ENCODE peak calls at places on chromosome X, in four cellular contexts. Y, T, L and R are unnamed samples.

GRCh38 chrX:121570072-121570841 is 522.8 kb downstream of the GLUD2 start:
- DNase-seq in L (no peak), T (no peak), Y (no peak), R (no peak)

GRCh38 chrX:16885628-16886027 is 15.5 kb upstream of the RBBP7 start:
- DNase-seq in L (no peak), T (no peak), Y (no peak), R (no peak)

GRCh38 chrX:121179972-121180371 is 132.6 kb downstream of the GLUD2 start:
- DNase-seq in Y (no peak), L (no peak), T (no peak), R (no peak)

GRCh38 chrX:8783100-8784098 is 17.8 kb downstream of the FAM9A start:
- DNase-seq in L (no peak), T (peak; percentile 12), Y (no peak), R (peak; percentile 42)

GRCh38 chrX:153631931-153632611 is 14.9 kb upstream of the DUSP9 start:
- DNase-seq in L (no peak), T (no peak), Y (no peak), R (no peak)

GRCh38 chrX:56025872-56026571 is 206.1 kb upstream of the KLF8 start:
- DNase-seq in L (no peak), T (no peak), Y (no peak), R (no peak)

GRCh38 chrX:72120798-72121197 is 10.9 kb downstream of the RTL5 start:
- DNase-seq in Y (no peak), T (no peak), L (no peak), R (no peak)

GRCh38 chrX:130287071-130287770 is 18.5 kb upstream of the ZNF280C start:
- DNase-seq in T (no peak), Y (no peak), L (no peak), R (no peak)

GRCh38 chrX:20217279-20217678 is 49.4 kb downstream of the RPS6KA3 start:
- DNase-seq in L (peak; percentile 7), T (no peak), Y (no peak), R (no peak)

GRCh38 chrX:101450052-101450451 is 35.2 kb upstream of the ARMCX4 start:
- DNase-seq in Y (no peak), L (no peak), T (no peak), R (no peak)

GRCh38 chrX:150459168-150459567 is 96.1 kb downstream of the MAMLD1 start:
- DNase-seq in T (no peak), L (no peak), Y (no peak), R (no peak)

GRCh38 chrX:150464001-150464400 is 100.9 kb downstream of the MAMLD1 start:
- DNase-seq in L (no peak), T (no peak), Y (no peak), R (no peak)

GRCh38 chrX:150460063-150460462 is 96.9 kb downstream of the MAMLD1 start:
- DNase-seq in T (no peak), L (no peak), Y (no peak), R (no peak)

GRCh38 chrX:150463566-150463965 is 100.4 kb downstream of the MAMLD1 start:
- DNase-seq in T (no peak), Y (no peak), L (no peak), R (no peak)

DNA sequence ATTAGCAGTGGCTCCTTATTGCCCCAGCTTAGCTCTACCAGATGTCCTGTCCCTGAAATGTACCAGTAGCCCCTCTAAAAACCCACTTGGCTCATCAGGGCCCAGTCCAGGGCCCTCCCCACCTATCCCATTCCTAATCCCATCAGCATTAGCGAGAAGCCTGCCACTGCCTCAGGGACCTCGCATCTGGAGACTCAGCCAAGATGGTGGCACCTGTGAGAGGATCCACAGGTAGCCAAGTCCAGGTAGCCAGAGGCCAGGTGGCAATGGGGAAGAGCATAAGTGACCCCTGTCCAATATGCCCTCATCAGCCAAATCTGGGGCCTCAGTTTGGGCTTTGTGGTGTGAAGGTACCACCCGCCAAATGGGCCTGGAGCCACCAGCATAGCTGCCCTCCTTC is 97.7 kb downstream of the MAMLD1 start:
- DNase-seq in T (no peak), Y (no peak), L (no peak), R (no peak)
- H3K27ac ChIP-seq in T (no peak overlapping the region), Y (no peak overlapping the region), L (no peak overlapping the region), R (no peak overlapping the region)

GRCh38 chrX:118502121-118502794 is 6.6 kb downstream of the DOCK11 start:
- DNase-seq in L (no peak), Y (no peak), T (no peak), R (no peak)
- H3K4me1 ChIP-seq in L (no peaks in the 10 kb centered on the region), Y (no peaks in the 10 kb centered on the region), T (peaks cover 72% of the 10 kb centered on the region), R (no peaks in the 10 kb centered on the region)

DNA sequence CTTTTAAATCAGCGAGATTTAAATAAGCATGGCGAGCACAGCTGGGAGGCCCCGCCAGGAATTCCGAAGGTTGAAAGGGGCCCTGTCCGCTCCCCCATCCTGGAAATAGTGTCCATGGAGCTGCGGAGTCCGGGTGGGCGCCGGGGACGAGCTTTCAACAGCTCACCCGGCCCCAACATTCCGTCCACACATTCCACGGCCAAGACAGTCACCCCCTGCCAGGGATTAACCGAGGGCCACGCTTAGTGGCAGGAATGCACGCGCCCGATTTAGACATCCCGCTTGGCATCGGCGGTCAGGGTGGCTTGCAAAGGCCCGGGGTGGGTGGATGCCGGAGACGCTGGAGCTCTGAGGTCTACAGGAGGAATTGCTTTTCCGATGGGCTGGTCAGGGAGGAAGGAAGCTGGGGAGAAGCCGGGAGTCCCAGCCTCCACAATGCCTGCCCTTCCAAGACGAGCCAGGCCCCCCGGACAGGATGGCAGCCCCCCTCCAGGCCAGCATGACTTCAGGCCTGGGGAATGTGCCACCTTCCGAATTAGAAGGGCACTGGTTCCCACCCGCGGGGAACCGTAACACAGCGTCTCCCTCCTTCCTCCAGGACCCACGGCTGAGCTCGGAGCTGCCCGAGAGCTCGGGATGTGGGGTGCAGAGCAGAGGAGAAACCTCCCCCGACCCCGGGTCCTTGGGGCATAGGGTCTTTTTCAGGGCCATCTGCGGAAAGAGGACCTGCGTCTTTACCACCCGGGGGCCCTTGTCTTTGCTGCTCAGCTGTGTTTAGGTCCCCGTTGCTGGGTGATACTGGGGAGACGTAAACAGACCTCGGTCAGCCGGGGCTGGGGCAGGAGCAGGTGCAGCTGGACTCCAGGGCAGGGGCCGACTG is 26.9 kb upstream of the PPP2R3B start:
- DNase-seq in Y (peak; percentile 74), L (no peak), T (no peak), R (no peak)
- H3K4me3 ChIP-seq in Y (peak overlapping the region; percentile 51), L (no peak overlapping the region), T (no peak overlapping the region), R (no peak overlapping the region)

GRCh38 chrX:69070949-69071650 is 94.2 kb downstream of the PJA1 start:
- DNase-seq in T (no peak), Y (peak; percentile 78), L (no peak), R (no peak)
- H3K27ac ChIP-seq in T (no peak overlapping the region), Y (no peak overlapping the region), L (no peak overlapping the region), R (no peak overlapping the region)

GRCh38 chrX:11215191-11215921 is 77.9 kb upstream of the AMELX start:
- DNase-seq in Y (no peak), L (no peak), T (no peak), R (no peak)
- H3K4me1 ChIP-seq in Y (no peaks in the 10 kb centered on the region), L (no peaks in the 10 kb centered on the region), T (no peaks in the 10 kb centered on the region), R (no peaks in the 10 kb centered on the region)

DNA sequence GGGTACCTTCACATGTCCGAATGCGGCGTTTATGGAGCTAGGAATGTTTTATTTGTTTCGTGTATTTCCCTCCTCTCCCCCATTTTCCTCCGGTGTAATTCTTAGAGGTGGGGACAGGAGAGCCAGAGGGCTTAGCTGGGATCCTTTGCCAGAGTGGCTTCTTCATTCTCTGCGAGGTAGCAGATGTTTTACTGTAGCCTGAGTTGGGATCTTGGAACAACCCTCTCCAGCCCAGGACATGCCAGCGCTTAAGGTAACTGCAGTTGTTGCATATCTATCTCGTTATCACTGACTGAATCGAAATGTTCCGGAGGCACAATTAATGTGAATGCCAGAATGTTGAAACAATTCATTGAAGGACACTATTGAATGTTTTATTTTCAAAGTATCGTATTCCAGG is 59.0 kb upstream of the DYNLT3 start:
- DNase-seq in T (no peak), Y (no peak), L (no peak), R (no peak)
- H3K4me3 ChIP-seq in T (no peak overlapping the region), Y (peak overlapping the region; percentile 34), L (peak overlapping the region; percentile 16), R (no peak overlapping the region)

DNA sequence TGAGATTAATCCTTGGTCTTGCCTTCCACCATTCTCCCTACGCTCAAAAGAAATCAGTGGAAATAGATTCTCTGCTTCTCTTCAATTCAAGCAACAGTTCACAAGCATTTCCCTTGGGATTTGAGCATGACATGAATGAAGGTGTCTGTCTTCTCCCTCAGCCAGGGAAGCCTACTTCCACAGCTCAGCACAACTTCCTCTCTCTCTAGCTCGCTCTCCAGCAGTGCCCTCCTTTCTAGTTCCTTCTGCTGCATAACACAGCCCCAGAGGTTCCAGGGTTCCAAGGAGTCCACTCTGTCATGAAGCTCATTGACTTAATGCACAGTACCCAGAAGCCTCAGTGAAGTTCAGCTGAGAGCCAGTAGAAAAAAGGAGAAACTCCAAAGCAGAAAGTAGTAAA is 81.3 kb downstream of the PLS3 start:
- DNase-seq in Y (no peak), L (no peak), T (no peak), R (no peak)
- H3K27ac ChIP-seq in Y (peak overlapping the region; percentile 14), L (peak overlapping the region; percentile 21), T (no peak overlapping the region), R (peak overlapping the region; percentile 4)